ENCODE peak calls at places on chromosome 19, in nine cellular contexts. One of them, this sample, is unnamed.

GRCh38 chr19:9836021-9836420 is 903 bp downstream of the PIN1 start:
- DNase-seq in fibroblast of lung: peak; percentile 22
- DNase-seq in uterus: no peak
- DNase-seq in brain microvascular endothelial cell: peak; percentile 40
- DNase-seq in left lung: no peak
- DNase-seq in AG04450: no peak
- DNase-seq in heart left ventricle: no peak
- DNase-seq in thoracic aorta: no peak
- DNase-seq in thyroid gland: no peak
- DNase-seq in this sample: no peak

GRCh38 chr19:1064661-1065605 is 2.0 kb upstream of the ARHGAP45 start:
- DNase-seq in fibroblast of lung: peak; percentile 67
- DNase-seq in uterus: peak; percentile 51
- DNase-seq in brain microvascular endothelial cell: no peak
- DNase-seq in left lung: peak; percentile 77
- DNase-seq in AG04450: no peak
- DNase-seq in heart left ventricle: peak; percentile 67
- DNase-seq in thoracic aorta: no peak
- DNase-seq in thyroid gland: peak; percentile 59
- DNase-seq in this sample: no peak

GRCh38 chr19:43430976-43431375 is 16.3 kb downstream of the TEX101 start:
- DNase-seq in fibroblast of lung: no peak
- DNase-seq in uterus: no peak
- DNase-seq in brain microvascular endothelial cell: no peak
- DNase-seq in left lung: no peak
- DNase-seq in AG04450: no peak
- DNase-seq in heart left ventricle: no peak
- DNase-seq in thoracic aorta: no peak
- DNase-seq in thyroid gland: no peak
- DNase-seq in this sample: no peak

GRCh38 chr19:58277197-58277596 is 1.6 kb upstream of the ZNF8 start:
- DNase-seq in fibroblast of lung: no peak
- DNase-seq in uterus: no peak
- DNase-seq in brain microvascular endothelial cell: no peak
- DNase-seq in left lung: no peak
- DNase-seq in AG04450: no peak
- DNase-seq in heart left ventricle: no peak
- DNase-seq in thoracic aorta: no peak
- DNase-seq in thyroid gland: no peak
- DNase-seq in this sample: no peak

GRCh38 chr19:51078731-51079130 is 4.0 kb downstream of the KLK14 start:
- DNase-seq in fibroblast of lung: no peak
- DNase-seq in uterus: no peak
- DNase-seq in brain microvascular endothelial cell: no peak
- DNase-seq in left lung: no peak
- DNase-seq in AG04450: no peak
- DNase-seq in heart left ventricle: no peak
- DNase-seq in thoracic aorta: no peak
- DNase-seq in thyroid gland: no peak
- DNase-seq in this sample: no peak

GRCh38 chr19:38386300-38386967 is 1.4 kb downstream of the GGN start:
- DNase-seq in fibroblast of lung: no peak
- DNase-seq in uterus: no peak
- DNase-seq in brain microvascular endothelial cell: no peak
- DNase-seq in left lung: no peak
- DNase-seq in AG04450: no peak
- DNase-seq in heart left ventricle: no peak
- DNase-seq in thoracic aorta: no peak
- DNase-seq in thyroid gland: no peak
- DNase-seq in this sample: no peak

GRCh38 chr19:51691122-51692064 is 1.7 kb upstream of the SPACA6 start:
- DNase-seq in fibroblast of lung: peak; percentile 78
- DNase-seq in uterus: no peak
- DNase-seq in brain microvascular endothelial cell: no peak
- DNase-seq in left lung: no peak
- DNase-seq in AG04450: no peak
- DNase-seq in heart left ventricle: no peak
- DNase-seq in thoracic aorta: no peak
- DNase-seq in thyroid gland: no peak
- DNase-seq in this sample: no peak

GRCh38 chr19:29551774-29552173 is 26.0 kb downstream of the VSTM2B start:
- DNase-seq in fibroblast of lung: no peak
- DNase-seq in uterus: no peak
- DNase-seq in brain microvascular endothelial cell: no peak
- DNase-seq in left lung: no peak
- DNase-seq in AG04450: no peak
- DNase-seq in heart left ventricle: no peak
- DNase-seq in thoracic aorta: no peak
- DNase-seq in thyroid gland: no peak
- DNase-seq in this sample: no peak

GRCh38 chr19:10961073-10961762 is 388 bp downstream of the SMARCA4 start:
- DNase-seq in fibroblast of lung: peak; percentile 13
- DNase-seq in uterus: no peak
- DNase-seq in brain microvascular endothelial cell: peak; percentile 12
- DNase-seq in left lung: no peak
- DNase-seq in AG04450: no peak
- DNase-seq in heart left ventricle: peak; percentile 33
- DNase-seq in thoracic aorta: no peak
- DNase-seq in thyroid gland: peak; percentile 65
- DNase-seq in this sample: peak; percentile 34

GRCh38 chr19:35000338-35000646 is 169 bp downstream of the GRAMD1A start:
- DNase-seq in fibroblast of lung: no peak
- DNase-seq in uterus: no peak
- DNase-seq in brain microvascular endothelial cell: no peak
- DNase-seq in left lung: no peak
- DNase-seq in AG04450: no peak
- DNase-seq in heart left ventricle: no peak
- DNase-seq in thoracic aorta: no peak
- DNase-seq in thyroid gland: no peak
- DNase-seq in this sample: no peak

GRCh38 chr19:35000647-35001501 is 751 bp downstream of the GRAMD1A start:
- DNase-seq in fibroblast of lung: peak; percentile 61
- DNase-seq in uterus: no peak
- DNase-seq in brain microvascular endothelial cell: peak; percentile 31
- DNase-seq in left lung: no peak
- DNase-seq in AG04450: no peak
- DNase-seq in heart left ventricle: peak; percentile 55
- DNase-seq in thoracic aorta: no peak
- DNase-seq in thyroid gland: peak; percentile 33
- DNase-seq in this sample: no peak

GRCh38 chr19:34996978-34997640 is 3.0 kb upstream of the GRAMD1A start:
- DNase-seq in fibroblast of lung: no peak
- DNase-seq in uterus: no peak
- DNase-seq in brain microvascular endothelial cell: no peak
- DNase-seq in left lung: no peak
- DNase-seq in AG04450: no peak
- DNase-seq in heart left ventricle: no peak
- DNase-seq in thoracic aorta: no peak
- DNase-seq in thyroid gland: no peak
- DNase-seq in this sample: no peak

GRCh38 chr19:34999498-35000337 is at the start of gene GRAMD1A:
- DNase-seq in fibroblast of lung: peak; percentile 87
- DNase-seq in uterus: peak; percentile 91
- DNase-seq in brain microvascular endothelial cell: peak; percentile 65
- DNase-seq in left lung: peak; percentile 90
- DNase-seq in AG04450: peak; percentile 58
- DNase-seq in heart left ventricle: peak; percentile 90
- DNase-seq in thoracic aorta: peak; percentile 41
- DNase-seq in thyroid gland: peak; percentile 88
- DNase-seq in this sample: peak; percentile 84

DNA sequence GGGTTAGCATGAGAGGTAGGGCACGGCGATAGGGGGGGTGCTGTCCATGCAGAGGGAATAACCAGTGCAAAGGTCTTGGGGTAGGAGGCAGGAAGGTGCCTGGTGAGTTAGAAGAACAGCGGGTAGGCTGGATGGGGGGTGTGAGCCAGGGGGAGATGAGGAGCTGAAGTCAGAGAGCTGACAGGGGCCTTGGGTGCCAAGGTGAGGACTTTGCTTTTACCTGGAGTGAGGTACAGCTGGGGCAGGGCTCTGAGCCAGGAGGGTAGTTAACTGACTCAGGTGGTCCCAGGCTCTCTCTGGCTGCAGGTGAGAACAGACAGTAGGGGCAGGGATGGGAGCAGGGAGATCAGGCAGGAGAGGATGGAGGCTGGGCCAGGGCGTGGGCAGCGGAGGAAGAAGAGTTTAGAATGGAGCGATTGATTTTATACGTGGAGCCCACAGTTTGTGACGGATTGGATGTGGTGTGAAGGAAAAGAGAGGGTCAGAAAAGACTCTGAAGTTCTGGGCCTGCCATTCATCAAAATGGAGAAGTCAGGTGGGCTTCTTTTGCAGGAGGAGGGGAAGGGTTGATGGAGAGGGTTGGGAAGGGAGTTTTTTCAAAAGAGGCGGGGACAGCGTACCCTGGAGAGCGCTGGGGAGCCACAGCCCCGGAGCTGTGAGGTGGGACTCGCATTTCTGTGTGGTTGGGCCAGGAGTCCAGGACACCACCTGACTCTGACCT is 1.2 kb upstream of the GRAMD1A start:
- DNase-seq in fibroblast of lung: no peak
- DNase-seq in uterus: no peak
- DNase-seq in brain microvascular endothelial cell: no peak
- DNase-seq in left lung: no peak
- DNase-seq in AG04450: no peak
- DNase-seq in heart left ventricle: no peak
- DNase-seq in thoracic aorta: no peak
- DNase-seq in thyroid gland: no peak
- DNase-seq in this sample: peak; percentile 49
- TF ChIP-seq CTCF in fibroblast of lung: no peak
- TF ChIP-seq CTCF in uterus: no peak
- TF ChIP-seq CTCF in brain microvascular endothelial cell: no peak
- TF ChIP-seq CTCF in left lung: no peak
- TF ChIP-seq CTCF in AG04450: no peak
- TF ChIP-seq CTCF in heart left ventricle: no peak
- TF ChIP-seq CTCF in thoracic aorta: no peak
- TF ChIP-seq CTCF in thyroid gland: no peak
- TF ChIP-seq CTCF in this sample: no peak

DNA sequence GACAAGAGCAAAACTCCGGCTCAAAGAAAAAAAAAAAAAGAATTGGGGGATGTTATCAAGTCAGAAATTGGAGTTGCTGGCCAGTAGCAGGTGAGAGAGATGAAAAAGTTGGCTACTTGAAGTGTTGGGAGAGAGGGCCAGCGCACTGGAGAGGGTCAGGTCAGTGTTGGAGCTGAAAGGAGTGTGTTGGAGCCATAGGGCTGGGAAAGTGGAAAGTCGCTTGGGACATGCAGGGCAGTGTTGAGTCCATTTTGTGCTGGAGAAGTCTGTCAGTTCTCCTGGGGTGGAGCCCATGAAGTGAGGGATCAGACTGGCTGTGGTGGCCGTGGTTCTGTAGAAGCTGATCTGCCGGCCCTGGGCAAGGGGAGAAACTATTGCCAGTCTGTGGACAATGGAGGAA is 1.7 kb downstream of the PPP1R37 start:
- DNase-seq in fibroblast of lung: no peak
- DNase-seq in uterus: no peak
- DNase-seq in brain microvascular endothelial cell: no peak
- DNase-seq in left lung: no peak
- DNase-seq in AG04450: no peak
- DNase-seq in heart left ventricle: no peak
- DNase-seq in thoracic aorta: no peak
- DNase-seq in thyroid gland: no peak
- DNase-seq in this sample: no peak
- H3K4me3 ChIP-seq in fibroblast of lung: peak overlapping the region; percentile 17
- H3K4me3 ChIP-seq in uterus: no peak overlapping the region
- H3K4me3 ChIP-seq in brain microvascular endothelial cell: peak overlapping the region; percentile 15
- H3K4me3 ChIP-seq in left lung: no peak overlapping the region
- H3K4me3 ChIP-seq in AG04450: peak overlapping the region; percentile 92
- H3K4me3 ChIP-seq in heart left ventricle: peak overlapping the region; percentile 96
- H3K4me3 ChIP-seq in thoracic aorta: peak overlapping the region; percentile 94
- H3K4me3 ChIP-seq in thyroid gland: peak overlapping the region; percentile 99
- H3K4me3 ChIP-seq in this sample: no peak overlapping the region

GRCh38 chr19:40785526-40785925 is 7.5 kb downstream of the RAB4B start:
- DNase-seq in fibroblast of lung: no peak
- DNase-seq in uterus: no peak
- DNase-seq in brain microvascular endothelial cell: no peak
- DNase-seq in left lung: no peak
- DNase-seq in AG04450: no peak
- DNase-seq in heart left ventricle: no peak
- DNase-seq in thoracic aorta: no peak
- DNase-seq in thyroid gland: no peak
- DNase-seq in this sample: no peak

GRCh38 chr19:40786060-40787037 is 8.3 kb downstream of the RAB4B start:
- DNase-seq in fibroblast of lung: no peak
- DNase-seq in uterus: no peak
- DNase-seq in brain microvascular endothelial cell: no peak
- DNase-seq in left lung: no peak
- DNase-seq in AG04450: no peak
- DNase-seq in heart left ventricle: no peak
- DNase-seq in thoracic aorta: no peak
- DNase-seq in thyroid gland: no peak
- DNase-seq in this sample: no peak

GRCh38 chr19:40791996-40792395 is 7.0 kb upstream of the EGLN2 start:
- DNase-seq in fibroblast of lung: no peak
- DNase-seq in uterus: no peak
- DNase-seq in brain microvascular endothelial cell: no peak
- DNase-seq in left lung: no peak
- DNase-seq in AG04450: no peak
- DNase-seq in heart left ventricle: no peak
- DNase-seq in thoracic aorta: no peak
- DNase-seq in thyroid gland: no peak
- DNase-seq in this sample: no peak

GRCh38 chr19:40791349-40791748 is 7.6 kb upstream of the EGLN2 start:
- DNase-seq in fibroblast of lung: no peak
- DNase-seq in uterus: no peak
- DNase-seq in brain microvascular endothelial cell: no peak
- DNase-seq in left lung: peak; percentile 57
- DNase-seq in AG04450: no peak
- DNase-seq in heart left ventricle: no peak
- DNase-seq in thoracic aorta: no peak
- DNase-seq in thyroid gland: peak; percentile 63
- DNase-seq in this sample: no peak
- H3K27ac ChIP-seq in fibroblast of lung: no peak overlapping the region
- H3K27ac ChIP-seq in uterus: no peak overlapping the region
- H3K27ac ChIP-seq in brain microvascular endothelial cell: no peak overlapping the region
- H3K27ac ChIP-seq in left lung: peak overlapping the region; percentile 50
- H3K27ac ChIP-seq in AG04450: no peak overlapping the region
- H3K27ac ChIP-seq in heart left ventricle: no peak overlapping the region
- H3K27ac ChIP-seq in thoracic aorta: peak overlapping the region; percentile 84
- H3K27ac ChIP-seq in thyroid gland: peak overlapping the region; percentile 69
- H3K27ac ChIP-seq in this sample: no peak overlapping the region

GRCh38 chr19:13215572-13216380 is 65.6 kb downstream of the IER2 start:
- DNase-seq in fibroblast of lung: peak; percentile 34
- DNase-seq in uterus: no peak
- DNase-seq in brain microvascular endothelial cell: no peak
- DNase-seq in left lung: no peak
- DNase-seq in AG04450: no peak
- DNase-seq in heart left ventricle: no peak
- DNase-seq in thoracic aorta: no peak
- DNase-seq in thyroid gland: no peak
- DNase-seq in this sample: no peak

GRCh38 chr19:13225973-13226865 is 76.0 kb downstream of the IER2 start:
- DNase-seq in fibroblast of lung: no peak
- DNase-seq in uterus: no peak
- DNase-seq in brain microvascular endothelial cell: no peak
- DNase-seq in left lung: no peak
- DNase-seq in AG04450: no peak
- DNase-seq in heart left ventricle: no peak
- DNase-seq in thoracic aorta: no peak
- DNase-seq in thyroid gland: no peak
- DNase-seq in this sample: no peak

GRCh38 chr19:13225085-13225484 is 74.9 kb downstream of the IER2 start:
- DNase-seq in fibroblast of lung: no peak
- DNase-seq in uterus: no peak
- DNase-seq in brain microvascular endothelial cell: no peak
- DNase-seq in left lung: no peak
- DNase-seq in AG04450: no peak
- DNase-seq in heart left ventricle: no peak
- DNase-seq in thoracic aorta: no peak
- DNase-seq in thyroid gland: no peak
- DNase-seq in this sample: no peak

GRCh38 chr19:13220847-13221246 is 70.6 kb downstream of the IER2 start:
- DNase-seq in fibroblast of lung: no peak
- DNase-seq in uterus: no peak
- DNase-seq in brain microvascular endothelial cell: no peak
- DNase-seq in left lung: no peak
- DNase-seq in AG04450: no peak
- DNase-seq in heart left ventricle: no peak
- DNase-seq in thoracic aorta: no peak
- DNase-seq in thyroid gland: no peak
- DNase-seq in this sample: no peak
- TF ChIP-seq CTCF in fibroblast of lung: no peak
- TF ChIP-seq CTCF in uterus: no peak
- TF ChIP-seq CTCF in brain microvascular endothelial cell: no peak
- TF ChIP-seq CTCF in left lung: no peak
- TF ChIP-seq CTCF in AG04450: no peak
- TF ChIP-seq CTCF in heart left ventricle: no peak
- TF ChIP-seq CTCF in thoracic aorta: no peak
- TF ChIP-seq CTCF in thyroid gland: no peak
- TF ChIP-seq CTCF in this sample: no peak

This sample was measured in WERI-Rb-1.